ENCODE peak calls at places on chromosomes 6 and 20, in eight cellular contexts. One of them, this sample, is unnamed.

GRCh38 chr6:115969930-115970273 is 90.8 kb downstream of the FRK start:
- DNase-seq in EH: peak; percentile 35
- DNase-seq in colonic mucosa: no peak
- DNase-seq in ovary: no peak
- DNase-seq in esophagus squamous epithelium: no peak
- DNase-seq in HEK293T: no peak
- DNase-seq in COLO829: no peak
- DNase-seq in stimulated activated CD4-positive, alpha-beta T cell treated with anti-CD3 and anti-CD28 coated beads, TNF-alpha, amount 100 ng/mL, for 24 hours: no peak
- DNase-seq in this sample: no peak

GRCh38 chr6:39911513-39912125 is 22.6 kb downstream of the MOCS1 start:
- DNase-seq in EH: no peak
- DNase-seq in colonic mucosa: no peak
- DNase-seq in stimulated activated CD4-positive, alpha-beta T cell treated with anti-CD3 and anti-CD28 coated beads, TNF-alpha, amount 100 ng/mL, for 24 hours: no peak
- DNase-seq in ovary: no peak
- DNase-seq in COLO829: no peak
- DNase-seq in esophagus squamous epithelium: no peak
- DNase-seq in HEK293T: no peak
- DNase-seq in this sample: no peak

GRCh38 chr6:3812596-3812995 is 36.6 kb upstream of the FAM50B start:
- DNase-seq in HEK293T: no peak
- DNase-seq in esophagus squamous epithelium: no peak
- DNase-seq in COLO829: no peak
- DNase-seq in colonic mucosa: no peak
- DNase-seq in stimulated activated CD4-positive, alpha-beta T cell treated with anti-CD3 and anti-CD28 coated beads, TNF-alpha, amount 100 ng/mL, for 24 hours: no peak
- DNase-seq in ovary: no peak
- DNase-seq in EH: no peak
- DNase-seq in this sample: no peak

GRCh38 chr6:123681957-123682462 is 45.3 kb upstream of the TRDN start:
- DNase-seq in colonic mucosa: no peak
- DNase-seq in ovary: no peak
- DNase-seq in COLO829: no peak
- DNase-seq in HEK293T: no peak
- DNase-seq in esophagus squamous epithelium: no peak
- DNase-seq in EH: no peak
- DNase-seq in stimulated activated CD4-positive, alpha-beta T cell treated with anti-CD3 and anti-CD28 coated beads, TNF-alpha, amount 100 ng/mL, for 24 hours: no peak
- DNase-seq in this sample: no peak

GRCh38 chr20:48910360-48910781 is 11.1 kb upstream of the ARFGEF2 start:
- DNase-seq in HEK293T: no peak
- DNase-seq in EH: peak; percentile 59
- DNase-seq in colonic mucosa: no peak
- DNase-seq in esophagus squamous epithelium: no peak
- DNase-seq in stimulated activated CD4-positive, alpha-beta T cell treated with anti-CD3 and anti-CD28 coated beads, TNF-alpha, amount 100 ng/mL, for 24 hours: no peak
- DNase-seq in COLO829: peak; percentile 48
- DNase-seq in ovary: no peak
- DNase-seq in this sample: no peak

GRCh38 chr6:49653942-49654341 is 17.3 kb upstream of the RHAG start:
- DNase-seq in esophagus squamous epithelium: no peak
- DNase-seq in COLO829: no peak
- DNase-seq in ovary: no peak
- DNase-seq in HEK293T: no peak
- DNase-seq in stimulated activated CD4-positive, alpha-beta T cell treated with anti-CD3 and anti-CD28 coated beads, TNF-alpha, amount 100 ng/mL, for 24 hours: no peak
- DNase-seq in colonic mucosa: no peak
- DNase-seq in EH: no peak
- DNase-seq in this sample: no peak

GRCh38 chr6:27138837-27139752 is 108.4 kb upstream of the PRSS16 start:
- DNase-seq in stimulated activated CD4-positive, alpha-beta T cell treated with anti-CD3 and anti-CD28 coated beads, TNF-alpha, amount 100 ng/mL, for 24 hours: peak; percentile 45
- DNase-seq in colonic mucosa: peak; percentile 86
- DNase-seq in EH: peak; percentile 70
- DNase-seq in ovary: peak; percentile 46
- DNase-seq in esophagus squamous epithelium: no peak
- DNase-seq in COLO829: no peak
- DNase-seq in HEK293T: no peak
- DNase-seq in this sample: peak; percentile 95

GRCh38 chr6:118930680-118931079 is 4.3 kb downstream of the MCM9 start:
- DNase-seq in stimulated activated CD4-positive, alpha-beta T cell treated with anti-CD3 and anti-CD28 coated beads, TNF-alpha, amount 100 ng/mL, for 24 hours: no peak
- DNase-seq in ovary: no peak
- DNase-seq in EH: no peak
- DNase-seq in esophagus squamous epithelium: no peak
- DNase-seq in COLO829: no peak
- DNase-seq in colonic mucosa: no peak
- DNase-seq in HEK293T: no peak
- DNase-seq in this sample: no peak

GRCh38 chr6:56222509-56222908 is 24.9 kb downstream of the COL21A1 start:
- DNase-seq in esophagus squamous epithelium: no peak
- DNase-seq in HEK293T: no peak
- DNase-seq in ovary: no peak
- DNase-seq in EH: peak; percentile 34
- DNase-seq in colonic mucosa: no peak
- DNase-seq in stimulated activated CD4-positive, alpha-beta T cell treated with anti-CD3 and anti-CD28 coated beads, TNF-alpha, amount 100 ng/mL, for 24 hours: no peak
- DNase-seq in COLO829: no peak
- DNase-seq in this sample: no peak

GRCh38 chr6:38833320-38833719 is 118.2 kb downstream of the DNAH8 start:
- DNase-seq in ovary: no peak
- DNase-seq in COLO829: no peak
- DNase-seq in stimulated activated CD4-positive, alpha-beta T cell treated with anti-CD3 and anti-CD28 coated beads, TNF-alpha, amount 100 ng/mL, for 24 hours: no peak
- DNase-seq in colonic mucosa: no peak
- DNase-seq in esophagus squamous epithelium: no peak
- DNase-seq in HEK293T: no peak
- DNase-seq in EH: no peak
- DNase-seq in this sample: no peak

GRCh38 chr6:134826889-134827737 is 122.8 kb downstream of the ALDH8A1 start:
- DNase-seq in colonic mucosa: no peak
- DNase-seq in EH: peak; percentile 99
- DNase-seq in COLO829: peak; percentile 61
- DNase-seq in ovary: peak; percentile 68
- DNase-seq in esophagus squamous epithelium: no peak
- DNase-seq in HEK293T: no peak
- DNase-seq in stimulated activated CD4-positive, alpha-beta T cell treated with anti-CD3 and anti-CD28 coated beads, TNF-alpha, amount 100 ng/mL, for 24 hours: no peak
- DNase-seq in this sample: no peak

GRCh38 chr20:58480455-58481356 is 34.5 kb downstream of the APCDD1L start:
- DNase-seq in HEK293T: no peak
- DNase-seq in colonic mucosa: no peak
- DNase-seq in stimulated activated CD4-positive, alpha-beta T cell treated with anti-CD3 and anti-CD28 coated beads, TNF-alpha, amount 100 ng/mL, for 24 hours: no peak
- DNase-seq in COLO829: no peak
- DNase-seq in esophagus squamous epithelium: no peak
- DNase-seq in ovary: no peak
- DNase-seq in EH: no peak
- DNase-seq in this sample: no peak

GRCh38 chr20:10731190-10731955 is 57.6 kb upstream of the JAG1 start:
- DNase-seq in colonic mucosa: no peak
- DNase-seq in esophagus squamous epithelium: no peak
- DNase-seq in EH: peak; percentile 43
- DNase-seq in ovary: no peak
- DNase-seq in stimulated activated CD4-positive, alpha-beta T cell treated with anti-CD3 and anti-CD28 coated beads, TNF-alpha, amount 100 ng/mL, for 24 hours: no peak
- DNase-seq in COLO829: peak; percentile 43
- DNase-seq in HEK293T: no peak
- DNase-seq in this sample: no peak

GRCh38 chr6:106692112-106692822 is 62.9 kb downstream of the QRSL1 start:
- DNase-seq in colonic mucosa: peak; percentile 53
- DNase-seq in esophagus squamous epithelium: no peak
- DNase-seq in HEK293T: no peak
- DNase-seq in COLO829: peak; percentile 66
- DNase-seq in ovary: no peak
- DNase-seq in EH: peak; percentile 24
- DNase-seq in stimulated activated CD4-positive, alpha-beta T cell treated with anti-CD3 and anti-CD28 coated beads, TNF-alpha, amount 100 ng/mL, for 24 hours: no peak
- DNase-seq in this sample: no peak

GRCh38 chr6:47292944-47293343 is 16.8 kb downstream of the TNFRSF21 start:
- DNase-seq in EH: peak; percentile 42
- DNase-seq in colonic mucosa: no peak
- DNase-seq in stimulated activated CD4-positive, alpha-beta T cell treated with anti-CD3 and anti-CD28 coated beads, TNF-alpha, amount 100 ng/mL, for 24 hours: no peak
- DNase-seq in ovary: no peak
- DNase-seq in COLO829: no peak
- DNase-seq in HEK293T: no peak
- DNase-seq in esophagus squamous epithelium: no peak
- DNase-seq in this sample: no peak

GRCh38 chr20:24615353-24615752 is 145.9 kb downstream of the SYNDIG1 start:
- DNase-seq in esophagus squamous epithelium: no peak
- DNase-seq in EH: no peak
- DNase-seq in stimulated activated CD4-positive, alpha-beta T cell treated with anti-CD3 and anti-CD28 coated beads, TNF-alpha, amount 100 ng/mL, for 24 hours: no peak
- DNase-seq in ovary: no peak
- DNase-seq in colonic mucosa: no peak
- DNase-seq in COLO829: no peak
- DNase-seq in HEK293T: no peak
- DNase-seq in this sample: no peak

GRCh38 chr6:3026811-3027626 is 27.3 kb downstream of the NQO2 start:
- DNase-seq in HEK293T: no peak
- DNase-seq in COLO829: no peak
- DNase-seq in colonic mucosa: no peak
- DNase-seq in esophagus squamous epithelium: no peak
- DNase-seq in EH: no peak
- DNase-seq in ovary: no peak
- DNase-seq in stimulated activated CD4-positive, alpha-beta T cell treated with anti-CD3 and anti-CD28 coated beads, TNF-alpha, amount 100 ng/mL, for 24 hours: no peak
- DNase-seq in this sample: peak; percentile 88

GRCh38 chr20:61934716-61935530 is 130.8 kb downstream of the TAF4 start:
- DNase-seq in esophagus squamous epithelium: no peak
- DNase-seq in colonic mucosa: no peak
- DNase-seq in EH: no peak
- DNase-seq in ovary: peak; percentile 7
- DNase-seq in HEK293T: no peak
- DNase-seq in COLO829: no peak
- DNase-seq in stimulated activated CD4-positive, alpha-beta T cell treated with anti-CD3 and anti-CD28 coated beads, TNF-alpha, amount 100 ng/mL, for 24 hours: no peak
- DNase-seq in this sample: no peak

GRCh38 chr6:166624275-166624674 is 2.8 kb downstream of the RPS6KA2 start:
- DNase-seq in ovary: no peak
- DNase-seq in COLO829: no peak
- DNase-seq in HEK293T: no peak
- DNase-seq in stimulated activated CD4-positive, alpha-beta T cell treated with anti-CD3 and anti-CD28 coated beads, TNF-alpha, amount 100 ng/mL, for 24 hours: no peak
- DNase-seq in EH: peak; percentile 73
- DNase-seq in esophagus squamous epithelium: no peak
- DNase-seq in colonic mucosa: no peak
- DNase-seq in this sample: no peak

GRCh38 chr6:15755555-15755954 is 92.7 kb upstream of the DTNBP1 start:
- DNase-seq in colonic mucosa: no peak
- DNase-seq in esophagus squamous epithelium: no peak
- DNase-seq in COLO829: no peak
- DNase-seq in stimulated activated CD4-positive, alpha-beta T cell treated with anti-CD3 and anti-CD28 coated beads, TNF-alpha, amount 100 ng/mL, for 24 hours: no peak
- DNase-seq in ovary: no peak
- DNase-seq in HEK293T: no peak
- DNase-seq in EH: peak; percentile 30
- DNase-seq in this sample: no peak

GRCh38 chr6:161254754-161255253 is 19.1 kb downstream of the AGPAT4 start:
- DNase-seq in HEK293T: no peak
- DNase-seq in ovary: no peak
- DNase-seq in COLO829: no peak
- DNase-seq in stimulated activated CD4-positive, alpha-beta T cell treated with anti-CD3 and anti-CD28 coated beads, TNF-alpha, amount 100 ng/mL, for 24 hours: no peak
- DNase-seq in colonic mucosa: no peak
- DNase-seq in EH: no peak
- DNase-seq in esophagus squamous epithelium: no peak
- DNase-seq in this sample: peak; percentile 87

GRCh38 chr6:166760288-166760687 is 133.2 kb upstream of the RPS6KA2 start:
- DNase-seq in COLO829: no peak
- DNase-seq in EH: no peak
- DNase-seq in ovary: no peak
- DNase-seq in esophagus squamous epithelium: no peak
- DNase-seq in stimulated activated CD4-positive, alpha-beta T cell treated with anti-CD3 and anti-CD28 coated beads, TNF-alpha, amount 100 ng/mL, for 24 hours: peak; percentile 20
- DNase-seq in HEK293T: no peak
- DNase-seq in colonic mucosa: no peak
- DNase-seq in this sample: no peak

GRCh38 chr6:25334793-25335192 is 55.6 kb downstream of the CARMIL1 start:
- DNase-seq in COLO829: no peak
- DNase-seq in HEK293T: no peak
- DNase-seq in ovary: no peak
- DNase-seq in stimulated activated CD4-positive, alpha-beta T cell treated with anti-CD3 and anti-CD28 coated beads, TNF-alpha, amount 100 ng/mL, for 24 hours: no peak
- DNase-seq in EH: no peak
- DNase-seq in colonic mucosa: no peak
- DNase-seq in esophagus squamous epithelium: no peak
- DNase-seq in this sample: no peak

GRCh38 chr6:136947037-136947436 is 24.9 kb downstream of the SLC35D3 start:
- DNase-seq in COLO829: no peak
- DNase-seq in EH: no peak
- DNase-seq in colonic mucosa: no peak
- DNase-seq in esophagus squamous epithelium: no peak
- DNase-seq in ovary: no peak
- DNase-seq in HEK293T: no peak
- DNase-seq in stimulated activated CD4-positive, alpha-beta T cell treated with anti-CD3 and anti-CD28 coated beads, TNF-alpha, amount 100 ng/mL, for 24 hours: no peak
- DNase-seq in this sample: no peak

GRCh38 chr6:2209226-2209809 is 36.1 kb downstream of the GMDS start:
- DNase-seq in esophagus squamous epithelium: no peak
- DNase-seq in COLO829: no peak
- DNase-seq in ovary: no peak
- DNase-seq in stimulated activated CD4-positive, alpha-beta T cell treated with anti-CD3 and anti-CD28 coated beads, TNF-alpha, amount 100 ng/mL, for 24 hours: no peak
- DNase-seq in colonic mucosa: peak; percentile 70
- DNase-seq in EH: peak; percentile 26
- DNase-seq in HEK293T: peak; percentile 59
- DNase-seq in this sample: peak; percentile 38

GRCh38 chr20:3924304-3925112 is 35.3 kb downstream of the PANK2 start:
- DNase-seq in stimulated activated CD4-positive, alpha-beta T cell treated with anti-CD3 and anti-CD28 coated beads, TNF-alpha, amount 100 ng/mL, for 24 hours: no peak
- DNase-seq in esophagus squamous epithelium: no peak
- DNase-seq in ovary: peak; percentile 59
- DNase-seq in EH: no peak
- DNase-seq in HEK293T: no peak
- DNase-seq in COLO829: no peak
- DNase-seq in colonic mucosa: no peak
- DNase-seq in this sample: peak; percentile 55

GRCh38 chr6:25083784-25084507 is 148.2 kb upstream of the RIPOR2 start:
- DNase-seq in esophagus squamous epithelium: no peak
- DNase-seq in COLO829: no peak
- DNase-seq in colonic mucosa: no peak
- DNase-seq in stimulated activated CD4-positive, alpha-beta T cell treated with anti-CD3 and anti-CD28 coated beads, TNF-alpha, amount 100 ng/mL, for 24 hours: no peak
- DNase-seq in ovary: no peak
- DNase-seq in HEK293T: no peak
- DNase-seq in EH: no peak
- DNase-seq in this sample: no peak

GRCh38 chr20:577167-577791 is 32.8 kb downstream of the TCF15 start:
- DNase-seq in COLO829: no peak
- DNase-seq in HEK293T: peak; percentile 45
- DNase-seq in ovary: no peak
- DNase-seq in EH: no peak
- DNase-seq in esophagus squamous epithelium: no peak
- DNase-seq in stimulated activated CD4-positive, alpha-beta T cell treated with anti-CD3 and anti-CD28 coated beads, TNF-alpha, amount 100 ng/mL, for 24 hours: no peak
- DNase-seq in colonic mucosa: no peak
- DNase-seq in this sample: peak; percentile 43

GRCh38 chr6:163806761-163807499 is 392.4 kb downstream of the QKI start:
- DNase-seq in EH: peak; percentile 13
- DNase-seq in COLO829: no peak
- DNase-seq in ovary: no peak
- DNase-seq in HEK293T: no peak
- DNase-seq in colonic mucosa: no peak
- DNase-seq in esophagus squamous epithelium: no peak
- DNase-seq in stimulated activated CD4-positive, alpha-beta T cell treated with anti-CD3 and anti-CD28 coated beads, TNF-alpha, amount 100 ng/mL, for 24 hours: no peak
- DNase-seq in this sample: no peak

GRCh38 chr6:168616807-168617756 is 176.1 kb downstream of the SMOC2 start:
- DNase-seq in EH: no peak
- DNase-seq in esophagus squamous epithelium: no peak
- DNase-seq in colonic mucosa: no peak
- DNase-seq in stimulated activated CD4-positive, alpha-beta T cell treated with anti-CD3 and anti-CD28 coated beads, TNF-alpha, amount 100 ng/mL, for 24 hours: no peak
- DNase-seq in COLO829: no peak
- DNase-seq in HEK293T: no peak
- DNase-seq in ovary: peak; percentile 58
- DNase-seq in this sample: no peak

GRCh38 chr6:140985679-140986275 is 1146.9 kb upstream of the GJE1 start:
- DNase-seq in HEK293T: no peak
- DNase-seq in ovary: no peak
- DNase-seq in stimulated activated CD4-positive, alpha-beta T cell treated with anti-CD3 and anti-CD28 coated beads, TNF-alpha, amount 100 ng/mL, for 24 hours: no peak
- DNase-seq in EH: peak; percentile 8
- DNase-seq in colonic mucosa: no peak
- DNase-seq in esophagus squamous epithelium: no peak
- DNase-seq in COLO829: no peak
- DNase-seq in this sample: no peak

GRCh38 chr20:6501061-6501460 is 266.4 kb upstream of the BMP2 start:
- DNase-seq in COLO829: peak; percentile 89
- DNase-seq in stimulated activated CD4-positive, alpha-beta T cell treated with anti-CD3 and anti-CD28 coated beads, TNF-alpha, amount 100 ng/mL, for 24 hours: no peak
- DNase-seq in ovary: no peak
- DNase-seq in HEK293T: no peak
- DNase-seq in EH: peak; percentile 35
- DNase-seq in colonic mucosa: no peak
- DNase-seq in esophagus squamous epithelium: no peak
- DNase-seq in this sample: no peak

GRCh38 chr20:18288748-18289705 is 700 bp downstream of the ZNF133 start:
- DNase-seq in EH: peak; percentile 30
- DNase-seq in HEK293T: peak; percentile 11
- DNase-seq in COLO829: no peak
- DNase-seq in stimulated activated CD4-positive, alpha-beta T cell treated with anti-CD3 and anti-CD28 coated beads, TNF-alpha, amount 100 ng/mL, for 24 hours: no peak
- DNase-seq in colonic mucosa: no peak
- DNase-seq in esophagus squamous epithelium: no peak
- DNase-seq in ovary: peak; percentile 34
- DNase-seq in this sample: peak; percentile 60

GRCh38 chr6:14975124-14975815 is 270.6 kb upstream of the JARID2 start:
- DNase-seq in stimulated activated CD4-positive, alpha-beta T cell treated with anti-CD3 and anti-CD28 coated beads, TNF-alpha, amount 100 ng/mL, for 24 hours: no peak
- DNase-seq in esophagus squamous epithelium: no peak
- DNase-seq in colonic mucosa: no peak
- DNase-seq in EH: peak; percentile 40
- DNase-seq in HEK293T: no peak
- DNase-seq in COLO829: no peak
- DNase-seq in ovary: no peak
- DNase-seq in this sample: peak; percentile 37